ENCODE peak calls at places on chromosomes 2 and 18, in eight cellular contexts. J is T-helper 2 cell; X is AG08396; I is activated CD8-positive, alpha-beta memory T cell treated with anti-CD3 and anti-CD28 coated beads for 24 hours; P is germinal center; O is A549; G is iPS DF 19.7; W is progenitor cell of endocrine pancreas. N is an unnamed sample.

GRCh38 chr18:79579807-79580480 is 99.7 kb upstream of the CTDP1 start:
- DNase-seq in J (no peak), X (no peak), I (no peak), P (no peak), O (no peak), G (no peak), W (no peak), N (no peak)

GRCh38 chr2:30232027-30232800 is 880 bp downstream of the LBH start:
- DNase-seq in J (peak), X (peak), I (peak), P (peak), O (peak), G (no peak), W (peak), N (peak)

GRCh38 chr2:187050409-187050998 is 201.5 kb upstream of the ZSWIM2 start:
- DNase-seq in J (no peak), X (no peak), I (no peak), P (no peak), O (no peak), G (no peak), W (no peak), N (no peak)

GRCh38 chr18:49563701-49564100 is 1.8 kb downstream of the LIPG start:
- DNase-seq in J (no peak), X (no peak), I (no peak), P (no peak), O (no peak), G (no peak), W (no peak), N (no peak)

GRCh38 chr18:5582054-5582453 is 38.3 kb upstream of the EPB41L3 start:
- DNase-seq in J (no peak), X (no peak), I (no peak), P (no peak), O (no peak), G (peak), W (no peak), N (peak)

GRCh38 chr2:190407662-190408537 is at the start of gene MFSD6:
- DNase-seq in J (peak), X (peak), I (peak), P (peak), O (peak), G (no peak), W (peak), N (peak)

GRCh38 chr2:65778126-65778525 is 345.7 kb upstream of the SPRED2 start:
- DNase-seq in J (no peak), X (no peak), I (no peak), P (no peak), O (no peak), G (peak), W (no peak), N (no peak)

GRCh38 chr18:811192-812122 is 585 bp downstream of the YES1 start:
- DNase-seq in J (no peak), X (peak), I (peak), P (no peak), O (no peak), G (no peak), W (peak), N (peak)

GRCh38 chr2:9668686-9669338 is 38.0 kb upstream of the YWHAQ start:
- DNase-seq in J (no peak), X (no peak), I (no peak), P (no peak), O (no peak), G (no peak), W (no peak), N (no peak)

GRCh38 chr2:12441750-12442626 is 274.7 kb upstream of the TRIB2 start:
- DNase-seq in J (no peak), X (no peak), I (no peak), P (no peak), O (no peak), G (no peak), W (no peak), N (no peak)

GRCh38 chr18:48308027-48308635 is 101.1 kb downstream of the ZBTB7C start:
- DNase-seq in J (no peak), X (no peak), I (no peak), P (no peak), O (no peak), G (no peak), W (no peak), N (no peak)

GRCh38 chr18:9289698-9290097 is 44.9 kb upstream of the TWSG1 start:
- DNase-seq in J (no peak), X (no peak), I (no peak), P (no peak), O (no peak), G (no peak), W (no peak), N (no peak)

GRCh38 chr18:24488824-24489493 is 28.5 kb downstream of the HRH4 start:
- DNase-seq in J (no peak), X (peak), I (no peak), P (peak), O (peak), G (no peak), W (no peak), N (peak)

GRCh38 chr18:63708650-63709049 is 5.9 kb downstream of the SERPINB11 start:
- DNase-seq in J (no peak), X (peak), I (no peak), P (no peak), O (no peak), G (no peak), W (no peak), N (no peak)

GRCh38 chr18:14945286-14945685 is 197.3 kb downstream of the ANKRD30B start:
- DNase-seq in J (no peak), X (no peak), I (no peak), P (no peak), O (no peak), G (no peak), W (no peak), N (no peak)

GRCh38 chr2:189534854-189535253 is 45.7 kb downstream of the SLC40A1 start:
- DNase-seq in J (no peak), X (peak), I (no peak), P (no peak), O (peak), G (no peak), W (no peak), N (no peak)

GRCh38 chr18:49111191-49111988 is 160.6 kb upstream of the SMAD7 start:
- DNase-seq in J (no peak), X (no peak), I (no peak), P (no peak), O (no peak), G (no peak), W (no peak), N (no peak)

GRCh38 chr2:113114996-113115395 is 12.4 kb upstream of the IL1RN start:
- DNase-seq in J (no peak), X (no peak), I (no peak), P (no peak), O (no peak), G (no peak), W (no peak), N (no peak)

GRCh38 chr2:71815701-71816100 is 332.0 kb downstream of the CYP26B1 start:
- DNase-seq in J (no peak), X (no peak), I (no peak), P (no peak), O (no peak), G (no peak), W (no peak), N (no peak)

N was measured in neuronal stem cell.